ENCODE peak calls at places on chromosomes 7 and 10, in ten cellular contexts. One of them, this sample, is unnamed.

GRCh38 chr10:4704034-4704545 is 121.9 kb upstream of the AKR1E2 start:
- DNase-seq in tibial nerve: no peak
- DNase-seq in IMR-90: peak; percentile 93
- DNase-seq in adrenal gland: no peak
- DNase-seq in GM12878: no peak
- DNase-seq in sigmoid colon: no peak
- DNase-seq in testis: no peak
- DNase-seq in A549: peak; percentile 62
- DNase-seq in stomach: no peak
- DNase-seq in HCT116: peak; percentile 80
- DNase-seq in this sample: no peak

GRCh38 chr10:35498693-35499092 is 106.4 kb upstream of the GJD4 start:
- DNase-seq in tibial nerve: no peak
- DNase-seq in IMR-90: no peak
- DNase-seq in adrenal gland: no peak
- DNase-seq in GM12878: no peak
- DNase-seq in sigmoid colon: no peak
- DNase-seq in testis: no peak
- DNase-seq in A549: no peak
- DNase-seq in stomach: no peak
- DNase-seq in HCT116: no peak
- DNase-seq in this sample: no peak

GRCh38 chr7:92478095-92478494 is 349 bp upstream of the ERVW-1 start:
- DNase-seq in tibial nerve: no peak
- DNase-seq in IMR-90: no peak
- DNase-seq in adrenal gland: no peak
- DNase-seq in GM12878: no peak
- DNase-seq in sigmoid colon: no peak
- DNase-seq in testis: no peak
- DNase-seq in A549: no peak
- DNase-seq in stomach: no peak
- DNase-seq in HCT116: no peak
- DNase-seq in this sample: no peak

GRCh38 chr7:47331179-47331565 is 250.7 kb downstream of the TNS3 start:
- DNase-seq in tibial nerve: no peak
- DNase-seq in IMR-90: no peak
- DNase-seq in adrenal gland: no peak
- DNase-seq in GM12878: no peak
- DNase-seq in sigmoid colon: no peak
- DNase-seq in testis: no peak
- DNase-seq in A549: no peak
- DNase-seq in stomach: no peak
- DNase-seq in HCT116: no peak
- DNase-seq in this sample: no peak

GRCh38 chr10:111360260-111360925 is 283.6 kb downstream of the ADRA2A start:
- DNase-seq in tibial nerve: no peak
- DNase-seq in IMR-90: no peak
- DNase-seq in adrenal gland: peak; percentile 34
- DNase-seq in GM12878: peak; percentile 23
- DNase-seq in sigmoid colon: no peak
- DNase-seq in testis: peak; percentile 75
- DNase-seq in A549: peak; percentile 69
- DNase-seq in stomach: peak; percentile 51
- DNase-seq in HCT116: peak; percentile 64
- DNase-seq in this sample: peak; percentile 32

GRCh38 chr7:132272763-132273371 is 303.4 kb downstream of the PLXNA4 start:
- DNase-seq in tibial nerve: no peak
- DNase-seq in IMR-90: no peak
- DNase-seq in adrenal gland: no peak
- DNase-seq in GM12878: no peak
- DNase-seq in sigmoid colon: no peak
- DNase-seq in testis: no peak
- DNase-seq in A549: no peak
- DNase-seq in stomach: no peak
- DNase-seq in HCT116: no peak
- DNase-seq in this sample: no peak

GRCh38 chr7:101879565-101879964 is 62.1 kb downstream of the CUX1 start:
- DNase-seq in tibial nerve: no peak
- DNase-seq in IMR-90: no peak
- DNase-seq in adrenal gland: no peak
- DNase-seq in GM12878: no peak
- DNase-seq in sigmoid colon: no peak
- DNase-seq in testis: no peak
- DNase-seq in A549: no peak
- DNase-seq in stomach: no peak
- DNase-seq in HCT116: no peak
- DNase-seq in this sample: no peak

GRCh38 chr10:22230331-22230833 is 12.6 kb upstream of the EBLN1 start:
- DNase-seq in tibial nerve: no peak
- DNase-seq in IMR-90: peak; percentile 29
- DNase-seq in adrenal gland: no peak
- DNase-seq in GM12878: no peak
- DNase-seq in sigmoid colon: no peak
- DNase-seq in testis: peak; percentile 46
- DNase-seq in A549: peak; percentile 73
- DNase-seq in stomach: no peak
- DNase-seq in HCT116: peak; percentile 60
- DNase-seq in this sample: peak; percentile 89

GRCh38 chr10:80502621-80503583 is 34.8 kb upstream of the SH2D4B start:
- DNase-seq in tibial nerve: no peak
- DNase-seq in IMR-90: no peak
- DNase-seq in adrenal gland: no peak
- DNase-seq in GM12878: no peak
- DNase-seq in sigmoid colon: no peak
- DNase-seq in testis: no peak
- DNase-seq in A549: no peak
- DNase-seq in stomach: peak; percentile 13
- DNase-seq in HCT116: no peak
- DNase-seq in this sample: no peak

GRCh38 chr10:72455889-72456588 is 101.3 kb upstream of the DNAJB12 start:
- DNase-seq in tibial nerve: no peak
- DNase-seq in IMR-90: peak; percentile 22
- DNase-seq in adrenal gland: no peak
- DNase-seq in GM12878: no peak
- DNase-seq in sigmoid colon: no peak
- DNase-seq in testis: no peak
- DNase-seq in A549: no peak
- DNase-seq in stomach: no peak
- DNase-seq in HCT116: no peak
- DNase-seq in this sample: no peak

GRCh38 chr7:129540340-129540739 is 38.0 kb downstream of the SMKR1 start:
- DNase-seq in tibial nerve: no peak
- DNase-seq in IMR-90: no peak
- DNase-seq in adrenal gland: no peak
- DNase-seq in GM12878: no peak
- DNase-seq in sigmoid colon: no peak
- DNase-seq in testis: no peak
- DNase-seq in A549: no peak
- DNase-seq in stomach: no peak
- DNase-seq in HCT116: no peak
- DNase-seq in this sample: no peak

GRCh38 chr7:87474533-87475358 is 734 bp downstream of the ABCB4 start:
- DNase-seq in tibial nerve: no peak
- DNase-seq in IMR-90: no peak
- DNase-seq in adrenal gland: peak; percentile 50
- DNase-seq in GM12878: peak; percentile 96
- DNase-seq in sigmoid colon: no peak
- DNase-seq in testis: peak; percentile 15
- DNase-seq in A549: no peak
- DNase-seq in stomach: no peak
- DNase-seq in HCT116: no peak
- DNase-seq in this sample: peak; percentile 73
- TF ChIP-seq POLR2A in tibial nerve: no peak
- TF ChIP-seq POLR2A in IMR-90: no peak
- TF ChIP-seq POLR2A in adrenal gland: peak; percentile 77
- TF ChIP-seq POLR2A in GM12878: peak; percentile 18
- TF ChIP-seq POLR2A in sigmoid colon: no peak
- TF ChIP-seq POLR2A in testis: no peak
- TF ChIP-seq POLR2A in A549: no peak
- TF ChIP-seq POLR2A in stomach: no peak
- TF ChIP-seq POLR2A in HCT116: no peak
- TF ChIP-seq POLR2A in this sample: no peak

GRCh38 chr7:38235606-38236005 is 37.8 kb downstream of the TARP start:
- DNase-seq in tibial nerve: no peak
- DNase-seq in IMR-90: no peak
- DNase-seq in adrenal gland: no peak
- DNase-seq in GM12878: no peak
- DNase-seq in sigmoid colon: no peak
- DNase-seq in testis: no peak
- DNase-seq in A549: no peak
- DNase-seq in stomach: no peak
- DNase-seq in HCT116: no peak
- DNase-seq in this sample: no peak

GRCh38 chr7:38229386-38229785 is 44.0 kb downstream of the TARP start:
- DNase-seq in tibial nerve: no peak
- DNase-seq in IMR-90: peak; percentile 62
- DNase-seq in adrenal gland: no peak
- DNase-seq in GM12878: no peak
- DNase-seq in sigmoid colon: no peak
- DNase-seq in testis: no peak
- DNase-seq in A549: no peak
- DNase-seq in stomach: no peak
- DNase-seq in HCT116: no peak
- DNase-seq in this sample: no peak

DNA sequence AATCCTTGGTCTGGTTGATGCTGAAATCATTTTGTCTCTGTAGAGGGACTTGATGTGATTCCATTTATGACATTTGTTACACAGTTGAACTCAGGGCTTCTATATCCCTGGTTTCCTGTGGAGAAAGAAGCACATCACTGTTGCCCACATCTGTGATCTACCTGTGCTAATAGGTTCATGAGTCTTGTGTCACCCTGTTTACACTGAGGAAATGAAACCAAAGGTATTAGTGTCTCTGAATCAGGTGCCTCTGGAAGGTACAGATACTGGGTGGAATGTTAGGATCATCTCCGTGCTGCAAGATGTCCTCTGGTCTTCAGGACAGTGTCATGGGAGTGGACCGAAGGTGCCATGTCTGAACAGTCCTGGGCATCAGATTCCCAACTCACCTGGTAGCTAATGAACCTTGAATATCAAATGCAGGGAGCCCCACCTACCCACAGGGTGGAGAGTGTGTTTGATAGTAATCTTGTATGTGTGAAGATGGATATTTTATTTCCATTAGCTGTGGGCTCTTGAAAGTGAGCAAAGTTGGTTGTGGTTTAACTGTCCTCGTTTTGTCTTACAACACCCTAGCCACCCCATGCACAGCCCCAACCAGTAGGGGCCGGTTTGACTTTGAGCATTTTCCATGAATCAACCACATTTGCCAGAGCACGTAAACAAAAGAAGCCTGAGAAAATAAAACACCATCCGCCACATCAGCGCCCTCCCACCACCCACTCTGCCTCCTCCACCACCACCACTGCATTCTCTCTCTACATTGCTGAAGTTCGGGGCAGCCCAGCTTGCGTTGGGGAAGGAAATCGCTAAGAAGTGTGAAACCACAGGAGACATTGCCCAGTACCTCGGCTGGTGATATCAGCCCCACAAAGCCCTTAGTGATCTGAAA is 40.7 kb downstream of the TARP start:
- DNase-seq in tibial nerve: no peak
- DNase-seq in IMR-90: peak; percentile 10
- DNase-seq in adrenal gland: no peak
- DNase-seq in GM12878: peak; percentile 82
- DNase-seq in sigmoid colon: no peak
- DNase-seq in testis: no peak
- DNase-seq in A549: no peak
- DNase-seq in stomach: peak; percentile 40
- DNase-seq in HCT116: no peak
- DNase-seq in this sample: no peak
- TF ChIP-seq POLR2A in tibial nerve: no peak
- TF ChIP-seq POLR2A in IMR-90: no peak
- TF ChIP-seq POLR2A in adrenal gland: no peak
- TF ChIP-seq POLR2A in GM12878: no peak
- TF ChIP-seq POLR2A in sigmoid colon: no peak
- TF ChIP-seq POLR2A in testis: no peak
- TF ChIP-seq POLR2A in A549: no peak
- TF ChIP-seq POLR2A in stomach: no peak
- TF ChIP-seq POLR2A in HCT116: no peak
- TF ChIP-seq POLR2A in this sample: no peak

GRCh38 chr10:17228081-17229015 is at the start of gene VIM:
- DNase-seq in tibial nerve: peak; percentile 88
- DNase-seq in IMR-90: peak; percentile 96
- DNase-seq in adrenal gland: peak; percentile 94
- DNase-seq in GM12878: peak; percentile 69
- DNase-seq in sigmoid colon: peak; percentile 98
- DNase-seq in testis: peak; percentile 92
- DNase-seq in A549: peak; percentile 97
- DNase-seq in stomach: peak; percentile 73
- DNase-seq in HCT116: peak; percentile 84
- DNase-seq in this sample: peak; percentile 78

GRCh38 chr10:17229717-17229966 is 1.6 kb downstream of the VIM start:
- DNase-seq in tibial nerve: no peak
- DNase-seq in IMR-90: no peak
- DNase-seq in adrenal gland: no peak
- DNase-seq in GM12878: no peak
- DNase-seq in sigmoid colon: no peak
- DNase-seq in testis: no peak
- DNase-seq in A549: peak; percentile 52
- DNase-seq in stomach: no peak
- DNase-seq in HCT116: no peak
- DNase-seq in this sample: no peak

GRCh38 chr10:17232276-17232987 is 4.4 kb downstream of the VIM start:
- DNase-seq in tibial nerve: no peak
- DNase-seq in IMR-90: peak; percentile 34
- DNase-seq in adrenal gland: no peak
- DNase-seq in GM12878: peak; percentile 45
- DNase-seq in sigmoid colon: no peak
- DNase-seq in testis: no peak
- DNase-seq in A549: no peak
- DNase-seq in stomach: no peak
- DNase-seq in HCT116: no peak
- DNase-seq in this sample: no peak

GRCh38 chr10:17229016-17229716 is 1.1 kb downstream of the VIM start:
- DNase-seq in tibial nerve: peak; percentile 89
- DNase-seq in IMR-90: peak; percentile 89
- DNase-seq in adrenal gland: peak; percentile 83
- DNase-seq in GM12878: no peak
- DNase-seq in sigmoid colon: peak; percentile 97
- DNase-seq in testis: peak; percentile 95
- DNase-seq in A549: peak; percentile 89
- DNase-seq in stomach: peak; percentile 73
- DNase-seq in HCT116: no peak
- DNase-seq in this sample: peak; percentile 61

GRCh38 chr10:17229967-17230682 is 2.1 kb downstream of the VIM start:
- DNase-seq in tibial nerve: peak; percentile 72
- DNase-seq in IMR-90: peak; percentile 55
- DNase-seq in adrenal gland: peak; percentile 82
- DNase-seq in GM12878: peak; percentile 73
- DNase-seq in sigmoid colon: peak; percentile 91
- DNase-seq in testis: peak; percentile 87
- DNase-seq in A549: peak; percentile 91
- DNase-seq in stomach: peak; percentile 82
- DNase-seq in HCT116: peak; percentile 89
- DNase-seq in this sample: peak; percentile 85
- TF ChIP-seq POLR2A in tibial nerve: no peak
- TF ChIP-seq POLR2A in IMR-90: peak; percentile 43
- TF ChIP-seq POLR2A in adrenal gland: peak; percentile 50
- TF ChIP-seq POLR2A in GM12878: peak; percentile 83
- TF ChIP-seq POLR2A in sigmoid colon: peak; percentile 54
- TF ChIP-seq POLR2A in testis: no peak
- TF ChIP-seq POLR2A in A549: peak; percentile 18
- TF ChIP-seq POLR2A in stomach: no peak
- TF ChIP-seq POLR2A in HCT116: no peak
- TF ChIP-seq POLR2A in this sample: no peak

GRCh38 chr10:6164271-6165095 is 38.2 kb upstream of the PFKFB3 start:
- DNase-seq in tibial nerve: no peak
- DNase-seq in IMR-90: no peak
- DNase-seq in adrenal gland: no peak
- DNase-seq in GM12878: no peak
- DNase-seq in sigmoid colon: peak; percentile 63
- DNase-seq in testis: peak; percentile 73
- DNase-seq in A549: no peak
- DNase-seq in stomach: no peak
- DNase-seq in HCT116: no peak
- DNase-seq in this sample: peak; percentile 73
- TF ChIP-seq POLR2A in tibial nerve: no peak
- TF ChIP-seq POLR2A in IMR-90: no peak
- TF ChIP-seq POLR2A in adrenal gland: no peak
- TF ChIP-seq POLR2A in GM12878: peak; percentile 26
- TF ChIP-seq POLR2A in sigmoid colon: no peak
- TF ChIP-seq POLR2A in testis: no peak
- TF ChIP-seq POLR2A in A549: no peak
- TF ChIP-seq POLR2A in stomach: no peak
- TF ChIP-seq POLR2A in HCT116: no peak
- TF ChIP-seq POLR2A in this sample: peak; percentile 68